ENCODE peak calls at places on chromosome 1, in six cellular contexts. I is IMR-90, O is H1, E is mesendoderm, M is H9, N is mesenchymal stem cell. Y is an unnamed sample.

GRCh38 chr1:109547412-109548320 is 749 bp upstream of the GNAI3 start:
- DNase-seq in I (peak; percentile 26), O (no peak), E (peak; percentile 63), M (no peak), N (peak; percentile 41), Y (no peak)

GRCh38 chr1:7770939-7771672 is at the start of gene VAMP3:
- DNase-seq in I (peak; percentile 67), O (peak; percentile 97), E (peak; percentile 89), M (peak; percentile 91), N (peak; percentile 84), Y (peak; percentile 81)

GRCh38 chr1:108961198-108961597 is 2.1 kb downstream of the CLCC1 start:
- DNase-seq in I (no peak), O (no peak), E (no peak), M (no peak), N (no peak), Y (no peak)

GRCh38 chr1:157932082-157932481 is 61.4 kb upstream of the KIRREL1 start:
- DNase-seq in I (peak; percentile 55), O (no peak), E (no peak), M (no peak), N (peak; percentile 27), Y (no peak)

GRCh38 chr1:156623946-156624813 is 5.0 kb downstream of the HAPLN2 start:
- DNase-seq in I (peak; percentile 24), O (peak; percentile 87), E (peak; percentile 91), M (peak; percentile 86), N (peak; percentile 64), Y (peak; percentile 65)

GRCh38 chr1:29256979-29257804 is 20.9 kb downstream of the PTPRU start:
- DNase-seq in I (no peak), O (no peak), E (peak; percentile 62), M (no peak), N (peak; percentile 22), Y (no peak)

GRCh38 chr1:231702804-231703203 is 76.2 kb downstream of the DISC1 start:
- DNase-seq in I (peak; percentile 65), O (no peak), E (peak; percentile 81), M (no peak), N (peak; percentile 62), Y (no peak)

GRCh38 chr1:204442376-204443259 is 31.0 kb upstream of the PPP1R15B start:
- DNase-seq in I (no peak), O (no peak), E (no peak), M (no peak), N (no peak), Y (no peak)

GRCh38 chr1:156805766-156806511 is 10.7 kb downstream of the SH2D2A start:
- DNase-seq in I (peak; percentile 92), O (no peak), E (no peak), M (no peak), N (peak; percentile 83), Y (no peak)

GRCh38 chr1:224058303-224058702 is 55.6 kb upstream of the FBXO28 start:
- DNase-seq in I (peak; percentile 76), O (no peak), E (no peak), M (no peak), N (no peak), Y (no peak)

GRCh38 chr1:9448132-9449105 is 90.8 kb upstream of the SLC25A33 start:
- DNase-seq in I (peak; percentile 23), O (no peak), E (peak; percentile 72), M (no peak), N (peak; percentile 91), Y (no peak)

GRCh38 chr1:227317541-227318002 is 720 bp downstream of the CDC42BPA start:
- DNase-seq in I (peak; percentile 61), O (peak; percentile 69), E (peak; percentile 92), M (peak; percentile 71), N (peak; percentile 84), Y (peak; percentile 52)

GRCh38 chr1:115430717-115431116 is 92.7 kb upstream of the NGF start:
- DNase-seq in I (peak; percentile 96), O (no peak), E (peak; percentile 75), M (no peak), N (peak; percentile 94), Y (no peak)

GRCh38 chr1:52632732-52633290 is at the start of gene SHISAL2A:
- DNase-seq in I (no peak), O (peak; percentile 82), E (peak; percentile 74), M (peak; percentile 66), N (no peak), Y (peak; percentile 23)

GRCh38 chr1:41400235-41400634 is 39.0 kb downstream of the FOXO6 start:
- DNase-seq in I (no peak), O (no peak), E (no peak), M (no peak), N (no peak), Y (no peak)

GRCh38 chr1:147210987-147211386 is 14.2 kb downstream of the FMO5 start:
- DNase-seq in I (no peak), O (no peak), E (no peak), M (no peak), N (no peak), Y (no peak)

GRCh38 chr1:230581446-230582079 is 60.7 kb upstream of the COG2 start:
- DNase-seq in I (no peak), O (peak; percentile 67), E (peak; percentile 59), M (peak; percentile 58), N (no peak), Y (no peak)

GRCh38 chr1:241355311-241356010 is 1.5 kb downstream of the RGS7 start:
- DNase-seq in I (no peak), O (no peak), E (no peak), M (no peak), N (no peak), Y (no peak)

GRCh38 chr1:216502528-216503162 is 79.4 kb upstream of the USH2A start:
- DNase-seq in I (peak; percentile 8), O (no peak), E (peak; percentile 67), M (no peak), N (no peak), Y (peak; percentile 11)

GRCh38 chr1:24210195-24210627 is 23.1 kb upstream of the IFNLR1 start:
- DNase-seq in I (no peak), O (no peak), E (no peak), M (no peak), N (no peak), Y (no peak)

GRCh38 chr1:248696775-248697174 is 5.8 kb downstream of the OR14I1 start:
- DNase-seq in I (no peak), O (no peak), E (no peak), M (no peak), N (no peak), Y (no peak)

GRCh38 chr1:55640708-55641473 is 425.7 kb upstream of the USP24 start:
- DNase-seq in I (no peak), O (no peak), E (peak; percentile 19), M (no peak), N (peak; percentile 15), Y (no peak)

GRCh38 chr1:226675720-226676357 is 63.2 kb downstream of the ITPKB start:
- DNase-seq in I (no peak), O (no peak), E (no peak), M (no peak), N (no peak), Y (no peak)

GRCh38 chr1:26942656-26943055 is 17.6 kb downstream of the KDF1 start:
- DNase-seq in I (no peak), O (no peak), E (no peak), M (no peak), N (no peak), Y (no peak)

GRCh38 chr1:90616395-90616794 is 100.7 kb downstream of the BARHL2 start:
- DNase-seq in I (no peak), O (peak; percentile 69), E (peak; percentile 70), M (peak; percentile 59), N (no peak), Y (no peak)

GRCh38 chr1:228226956-228227791 is 19.3 kb downstream of the OBSCN start:
- DNase-seq in I (peak; percentile 63), O (peak; percentile 32), E (peak; percentile 29), M (no peak), N (peak; percentile 68), Y (no peak)

GRCh38 chr1:3531928-3532327 is 77.5 kb downstream of the ARHGEF16 start:
- DNase-seq in I (no peak), O (no peak), E (no peak), M (no peak), N (no peak), Y (no peak)

DNA sequence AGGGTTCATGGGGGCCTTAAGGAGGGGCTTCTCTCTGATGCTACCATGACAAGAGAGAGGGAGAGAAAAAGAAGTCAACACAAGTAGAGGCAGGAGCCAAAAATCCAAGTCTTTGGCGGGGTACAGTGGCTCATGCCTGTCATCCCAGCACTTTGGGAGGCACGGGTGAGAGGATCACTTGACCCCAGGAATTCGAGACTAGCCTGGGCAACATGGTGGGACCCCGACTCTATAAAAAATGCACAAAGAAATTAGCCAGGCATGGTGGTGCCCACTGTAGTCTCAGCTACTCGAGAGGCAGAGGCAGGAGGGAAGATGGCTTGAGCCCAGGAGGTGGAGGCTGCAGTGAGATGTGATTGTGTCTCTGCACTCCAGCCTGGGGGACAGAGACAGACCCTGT is 8.7 kb downstream of the PLA2G5 start:
- DNase-seq in I (no peak), O (no peak), E (no peak), M (no peak), N (no peak), Y (no peak)
- H3K27ac ChIP-seq in I (no peak overlapping the region), O (no peak overlapping the region), E (no peak overlapping the region), M (no peak overlapping the region), N (no peak overlapping the region), Y (no peak overlapping the region)

DNA sequence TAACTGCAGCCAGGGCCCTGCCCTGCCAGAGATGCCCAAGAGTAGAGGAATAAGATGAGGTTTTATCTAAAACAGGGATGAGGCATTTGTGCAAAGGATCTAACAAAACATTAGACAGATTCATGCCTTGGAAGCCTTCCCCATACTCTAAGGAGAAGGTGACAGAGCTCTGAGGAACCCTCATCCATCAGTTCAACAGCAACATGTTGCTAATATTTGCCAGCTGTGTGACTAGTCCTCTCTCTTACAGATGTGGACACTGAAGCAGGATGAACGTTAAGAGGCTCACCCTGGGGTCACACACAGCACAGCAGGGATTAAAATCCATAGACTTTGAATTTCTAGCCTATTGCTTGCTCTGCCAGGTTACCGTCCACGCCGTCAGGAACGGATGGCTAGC is 99.0 kb downstream of the ZBTB18 start:
- DNase-seq in I (peak; percentile 32), O (no peak), E (no peak), M (no peak), N (no peak), Y (no peak)
- H2BK15ac ChIP-seq in I (no peak overlapping the region), O (no peak overlapping the region), E (no peak overlapping the region), M (no peak overlapping the region), N (no peak overlapping the region), Y (no peak overlapping the region)

DNA sequence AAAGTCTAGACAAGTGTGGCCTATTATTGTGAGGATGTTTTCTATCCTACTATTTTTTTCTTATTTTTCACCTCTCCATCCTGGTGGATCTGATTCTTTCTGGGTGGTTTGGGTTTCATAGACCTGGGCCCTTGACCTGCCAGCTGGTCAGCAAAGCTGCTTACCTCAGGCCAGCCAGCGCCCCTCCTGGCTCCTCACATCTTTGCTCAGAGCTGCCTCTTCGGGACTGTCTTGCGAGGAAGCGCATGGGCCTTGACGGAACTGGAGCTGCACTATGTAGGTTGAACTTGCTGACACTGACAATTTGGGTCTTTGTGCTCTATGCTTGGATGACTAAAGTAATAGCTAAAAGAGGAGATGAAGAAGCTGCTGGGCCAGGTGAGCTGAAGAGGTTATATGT is 138.5 kb upstream of the SYT6 start:
- DNase-seq in I (no peak), O (no peak), E (no peak), M (peak; percentile 59), N (no peak), Y (no peak)
- H3K27ac ChIP-seq in I (no peak overlapping the region), O (no peak overlapping the region), E (no peak overlapping the region), M (no peak overlapping the region), N (no peak overlapping the region), Y (no peak overlapping the region)

DNA sequence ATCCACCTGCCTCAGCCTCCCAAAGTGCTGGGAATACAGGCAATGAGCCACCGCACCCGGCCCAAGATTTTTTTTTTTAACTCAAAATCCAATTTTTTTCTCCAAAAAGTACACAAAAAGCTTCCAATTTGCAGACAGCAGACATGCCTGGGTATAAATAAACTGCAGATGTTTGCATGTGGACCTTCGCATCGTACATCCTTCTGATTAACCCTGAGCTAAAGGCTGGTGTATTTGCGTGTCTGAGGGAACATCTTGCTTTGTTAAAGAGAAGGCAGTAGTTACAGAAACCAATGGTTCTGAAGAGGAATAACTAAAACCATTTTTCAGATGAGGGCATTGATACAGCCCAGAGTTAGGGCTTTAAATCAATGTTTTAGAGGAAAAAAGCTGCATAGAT is 12.7 kb downstream of the BCAR3 start:
- DNase-seq in I (no peak), O (no peak), E (no peak), M (no peak), N (no peak), Y (no peak)
- H2BK15ac ChIP-seq in I (no peak overlapping the region), O (no peak overlapping the region), E (no peak overlapping the region), M (no peak overlapping the region), N (no peak overlapping the region), Y (no peak overlapping the region)